ENCODE peak calls at places on chromosome 17, in four cellular contexts. C is AG04450, B is IMR-90, S is fibroblast of mammary gland. J is an unnamed sample.

GRCh38 chr17:28646039-28646754 is 1.2 kb upstream of the BLTP2 start:
- DNase-seq in C (no peak), B (no peak), S (no peak), J (no peak)

GRCh38 chr17:48074322-48075054 is 26.3 kb downstream of the NFE2L1 start:
- DNase-seq in C (no peak), B (peak), S (peak), J (peak)

GRCh38 chr17:27379863-27380533 is 76.2 kb upstream of the KSR1 start:
- DNase-seq in C (no peak), B (peak), S (no peak), J (no peak)

GRCh38 chr17:39979021-39979660 is 1.5 kb upstream of the PSMD3 start:
- DNase-seq in C (peak), B (peak), S (peak), J (no peak)

GRCh38 chr17:30926516-30926915 is 4.8 kb downstream of the ADAP2 start:
- DNase-seq in C (no peak), B (peak), S (no peak), J (no peak)

GRCh38 chr17:66967867-66968543 is 3.5 kb downstream of the CACNG4 start:
- DNase-seq in C (no peak), B (no peak), S (no peak), J (no peak)

GRCh38 chr17:41076788-41077187 is 7.2 kb upstream of the KRTAP4-7 start:
- DNase-seq in C (no peak), B (no peak), S (no peak), J (no peak)

GRCh38 chr17:41792835-41793748 is 6.6 kb upstream of the JUP start:
- DNase-seq in C (no peak), B (peak), S (no peak), J (no peak)

GRCh38 chr17:21286771-21287702 is 2.5 kb downstream of the MAP2K3 start:
- DNase-seq in C (no peak), B (no peak), S (no peak), J (peak)

GRCh38 chr17:40615295-40615988 is 32.2 kb downstream of the SMARCE1 start:
- DNase-seq in C (no peak), B (peak), S (peak), J (peak)

GRCh38 chr17:7014995-7015586 is 2.7 kb downstream of the RNASEK start:
- DNase-seq in C (no peak), B (peak), S (peak), J (no peak)

GRCh38 chr17:38980455-38981217 is 13.4 kb upstream of the FBXO47 start:
- DNase-seq in C (no peak), B (peak), S (peak), J (no peak)

GRCh38 chr17:82334622-82335394 is 1.2 kb upstream of the SECTM1 start:
- DNase-seq in C (no peak), B (peak), S (no peak), J (no peak)

GRCh38 chr17:52106638-52107261 is 51.8 kb downstream of the CA10 start:
- DNase-seq in C (no peak), B (no peak), S (peak), J (no peak)

GRCh38 chr17:78557598-78558039 is 19.6 kb downstream of the DNAH17 start:
- DNase-seq in C (no peak), B (peak), S (peak), J (no peak)

GRCh38 chr17:43952724-43953666 is 745 bp downstream of the PYY start:
- DNase-seq in C (no peak), B (no peak), S (no peak), J (no peak)

GRCh38 chr17:35969558-35970442 is 11.5 kb downstream of the CCL16 start:
- DNase-seq in C (peak), B (peak), S (peak), J (peak)

GRCh38 chr17:64326420-64327054 is 63.5 kb upstream of the TEX2 start:
- DNase-seq in C (no peak), B (no peak), S (peak), J (peak)

GRCh38 chr17:52181842-52182241 is 23.3 kb upstream of the CA10 start:
- DNase-seq in C (no peak), B (no peak), S (no peak), J (no peak)

GRCh38 chr17:41428591-41429326 is 4.4 kb upstream of the KRT37 start:
- DNase-seq in C (no peak), B (no peak), S (peak), J (no peak)

GRCh38 chr17:56681561-56682266 is 88.2 kb downstream of the NOG start:
- DNase-seq in C (peak), B (peak), S (peak), J (no peak)

GRCh38 chr17:784143-784542 is 2.0 kb downstream of the MRM3 start:
- DNase-seq in C (no peak), B (peak), S (peak), J (no peak)

GRCh38 chr17:3916825-3917224 is 560 bp upstream of the P2RX1 start:
- DNase-seq in C (no peak), B (no peak), S (no peak), J (peak)

GRCh38 chr17:13601776-13602551 is at the start of gene HS3ST3A1:
- DNase-seq in C (peak), B (peak), S (peak), J (no peak)

GRCh38 chr17:43545383-43545632 is 832 bp downstream of the ETV4 start:
- DNase-seq in C (no peak), B (peak), S (no peak), J (peak)

GRCh38 chr17:81348097-81349055 is 46.9 kb upstream of the BAHCC1 start:
- DNase-seq in C (no peak), B (no peak), S (no peak), J (no peak)

DNA sequence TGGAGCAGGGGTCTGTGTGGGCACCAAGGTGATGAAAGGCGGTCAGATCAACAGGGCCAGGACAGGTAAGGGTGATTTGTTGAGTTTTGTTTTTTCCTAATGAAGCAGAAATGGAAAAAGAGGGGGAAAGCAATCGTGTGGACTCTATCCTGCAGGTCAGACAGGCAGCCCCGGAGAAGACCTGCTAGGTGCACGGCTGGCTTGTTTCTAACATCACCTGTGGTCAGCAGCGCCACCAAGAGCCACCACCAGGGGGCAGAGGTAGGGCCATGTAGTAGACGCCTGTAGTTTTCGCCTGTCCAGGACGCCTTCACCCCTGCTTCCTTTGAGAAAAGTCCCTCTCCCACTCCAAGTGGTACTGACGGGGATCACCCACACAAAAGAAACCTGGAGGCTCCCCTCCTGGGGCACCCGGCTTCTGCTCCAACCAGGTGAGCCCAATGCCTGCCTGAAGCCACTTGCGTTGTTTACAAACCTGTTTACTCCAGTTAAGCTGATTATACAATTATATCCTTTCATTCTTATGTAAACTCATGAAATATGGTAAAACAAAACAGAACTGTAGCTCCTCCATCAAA is 54.2 kb upstream of the SEC14L1 start:
- DNase-seq in C (peak), B (peak), S (peak), J (peak)
- TF ChIP-seq CTCF in C (peak), B (peak), S (peak), J (peak)

GRCh38 chr17:79922798-79923197 is 83.6 kb upstream of the CBX4 start:
- DNase-seq in C (no peak), B (no peak), S (no peak), J (no peak)

GRCh38 chr17:79925242-79925957 is 86.2 kb upstream of the CBX4 start:
- DNase-seq in C (no peak), B (peak), S (no peak), J (no peak)

GRCh38 chr17:79924639-79924976 is 85.4 kb upstream of the CBX4 start:
- DNase-seq in C (no peak), B (no peak), S (no peak), J (no peak)

GRCh38 chr17:79926002-79926307 is 86.7 kb upstream of the CBX4 start:
- DNase-seq in C (no peak), B (no peak), S (no peak), J (no peak)

DNA sequence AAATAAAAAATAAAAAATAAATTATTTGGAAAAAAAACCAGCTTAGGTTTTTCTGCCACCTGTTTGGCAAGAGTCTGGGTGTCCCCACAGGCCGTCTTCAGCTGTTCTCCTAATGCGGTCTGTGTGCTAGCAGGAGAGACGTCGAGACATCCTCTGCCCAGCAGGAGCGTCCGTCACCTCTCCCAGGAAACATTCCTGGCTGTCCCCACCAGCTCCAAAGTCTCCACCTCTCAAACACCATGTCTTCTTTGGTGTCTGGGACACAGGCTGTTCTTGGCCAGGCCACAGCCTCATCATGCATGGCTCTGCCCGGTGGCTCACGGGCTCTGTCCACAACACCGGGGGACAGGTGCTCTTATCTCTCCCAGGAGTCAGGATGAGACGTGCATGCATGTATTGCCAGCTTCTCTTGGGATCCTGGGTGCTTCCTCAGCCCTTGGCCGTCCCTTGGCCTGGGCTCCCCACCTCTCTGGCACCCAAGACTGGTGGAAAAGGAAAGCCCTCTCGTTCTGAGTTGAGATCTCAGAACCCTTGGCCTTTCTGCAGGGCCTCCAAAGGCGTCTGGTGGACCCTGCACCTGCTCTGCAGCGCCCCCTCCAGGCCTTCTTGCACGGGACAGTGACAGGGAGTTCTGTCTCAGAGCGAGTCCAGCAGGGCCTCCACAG is 84.9 kb upstream of the CBX4 start:
- DNase-seq in C (no peak), B (peak), S (no peak), J (no peak)
- TF ChIP-seq CTCF in C (peak), B (peak), S (peak), J (no peak)

DNA sequence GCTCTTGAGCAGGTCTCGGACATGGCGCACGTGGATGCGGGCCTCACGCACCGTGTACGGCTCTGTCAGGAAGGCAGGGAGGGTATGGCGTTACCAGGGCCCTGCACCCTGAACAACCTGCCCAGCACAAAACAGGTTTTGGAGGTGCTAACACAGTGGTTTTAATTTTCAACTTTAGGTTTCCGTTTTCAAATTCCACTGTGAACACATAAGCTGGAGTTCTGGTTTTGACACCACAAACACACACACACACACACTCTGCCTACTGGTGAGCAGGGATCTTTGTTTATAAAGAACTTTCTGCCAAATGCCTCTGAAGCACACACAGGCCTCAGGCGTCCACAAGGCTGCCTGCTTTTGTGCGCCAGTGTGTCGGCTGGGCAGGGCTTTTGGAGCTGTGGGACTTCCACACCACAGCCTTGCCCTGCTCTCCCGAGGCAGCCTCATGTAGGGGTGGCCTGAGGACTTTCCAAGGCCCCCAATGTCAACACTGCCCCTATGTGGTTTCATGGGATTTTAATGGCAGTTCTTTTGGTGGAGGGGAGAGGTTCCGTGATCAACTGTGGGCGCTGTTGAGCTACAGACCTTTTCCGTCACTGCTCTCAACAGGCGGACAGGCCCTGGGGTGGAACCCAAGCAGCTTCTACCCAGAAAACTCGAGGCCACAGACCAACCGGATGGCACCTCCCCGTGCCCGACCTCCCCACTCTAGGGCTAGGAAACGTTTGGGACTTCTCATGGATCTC is 9.4 kb downstream of the CLUH start:
- DNase-seq in C (no peak), B (no peak), S (no peak), J (no peak)
- TF ChIP-seq CTCF in C (no peak), B (no peak), S (no peak), J (no peak)

GRCh38 chr17:76462556-76463290 is 4.7 kb upstream of the AANAT start:
- DNase-seq in C (no peak), B (no peak), S (no peak), J (no peak)

GRCh38 chr17:76461765-76462555 is 5.4 kb upstream of the AANAT start:
- DNase-seq in C (no peak), B (no peak), S (no peak), J (no peak)

GRCh38 chr17:76453431-76453743 is 435 bp upstream of the UBE2O start:
- DNase-seq in C (no peak), B (no peak), S (no peak), J (no peak)

GRCh38 chr17:76459674-76460073 is 6.7 kb upstream of the UBE2O start:
- DNase-seq in C (no peak), B (no peak), S (no peak), J (no peak)

GRCh38 chr17:76458580-76459490 is 5.9 kb upstream of the UBE2O start:
- DNase-seq in C (no peak), B (peak), S (peak), J (no peak)
- TF ChIP-seq CTCF in C (peak), B (peak), S (peak), J (no peak)

GRCh38 chr17:55527520-55528118 is 16.4 kb upstream of the SMIM36 start:
- DNase-seq in C (peak), B (peak), S (peak), J (no peak)
- TF ChIP-seq CTCF in C (peak), B (peak), S (peak), J (no peak)

GRCh38 chr17:10756146-10756545 is 26.3 kb upstream of the TMEM220 start:
- DNase-seq in C (no peak), B (no peak), S (no peak), J (no peak)
- TF ChIP-seq CTCF in C (no peak), B (no peak), S (no peak), J (no peak)

GRCh38 chr17:75109407-75110236 is at the start of gene ARMC7:
- DNase-seq in C (peak), B (peak), S (peak), J (peak)
- TF ChIP-seq CTCF in C (no peak), B (no peak), S (no peak), J (no peak)

DNA sequence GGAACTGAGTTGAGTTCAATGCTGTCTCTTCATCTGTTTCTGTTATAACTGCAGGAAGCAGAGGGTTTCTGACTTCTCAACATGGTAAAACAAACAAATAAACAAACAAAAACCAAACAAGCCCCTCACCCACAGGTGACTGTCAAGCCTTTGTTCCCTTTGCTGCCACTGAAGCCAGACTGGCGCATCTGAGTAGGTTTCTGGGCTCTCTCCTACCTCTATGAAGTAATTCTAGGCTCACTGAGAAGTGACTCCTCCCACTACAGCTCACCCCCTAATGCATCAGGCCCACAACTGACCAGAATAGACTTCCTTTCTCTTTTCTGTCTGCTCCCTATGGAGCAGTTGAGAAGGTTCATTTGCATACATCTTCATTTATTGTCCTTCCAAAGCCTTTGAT is 77.0 kb upstream of the CCL2 start:
- DNase-seq in C (no peak), B (peak), S (no peak), J (no peak)
- TF ChIP-seq CTCF in C (no peak), B (no peak), S (peak), J (no peak)

GRCh38 chr17:70622382-70623260 is 453.3 kb downstream of the KCNJ2 start:
- DNase-seq in C (no peak), B (peak), S (peak), J (no peak)
- TF ChIP-seq CTCF in C (peak), B (peak), S (peak), J (no peak)

GRCh38 chr17:50603340-50603739 is 31.3 kb upstream of the ABCC3 start:
- DNase-seq in C (no peak), B (no peak), S (no peak), J (no peak)
- TF ChIP-seq CTCF in C (peak), B (no peak), S (no peak), J (no peak)

J was measured in activated B cell treated with CpG ODN at 0.5 μM for 24 hours.